ENCODE peak calls at places on chromosomes 5 and 9, in seven cellular contexts. W is hepatocyte, J is keratinocyte, R is SK-N-SH, O is GM12878, Z is GM23248, L is PC-9. C is an unnamed sample.

GRCh38 chr9:121233906-121234901 is 32.5 kb upstream of the RAB14 start:
- DNase-seq in R (no peak), O (no peak), L (peak; percentile 78), W (no peak), J (peak; percentile 57), Z (peak; percentile 65), C (peak; percentile 82)

GRCh38 chr9:137252555-137253506 is 1.7 kb downstream of the STPG3 start:
- DNase-seq in Z (no peak), L (peak; percentile 68), R (no peak), J (no peak), O (no peak), W (peak; percentile 68), C (no peak)

GRCh38 chr5:6448622-6449464 is at the start of gene UBE2QL1:
- DNase-seq in L (no peak), Z (peak; percentile 20), O (no peak), J (no peak), W (peak; percentile 30), R (peak; percentile 74), C (peak; percentile 6)

GRCh38 chr9:2602704-2603116 is 18.9 kb upstream of the VLDLR start:
- DNase-seq in L (peak; percentile 8), J (no peak), Z (peak; percentile 41), R (peak; percentile 14), O (peak; percentile 49), W (peak; percentile 15), C (no peak)

GRCh38 chr5:177194278-177194677 is 60.7 kb downstream of the NSD1 start:
- DNase-seq in R (no peak), Z (peak; percentile 93), J (peak; percentile 81), O (no peak), L (peak; percentile 72), W (peak; percentile 73), C (peak; percentile 88)

GRCh38 chr5:16464664-16465543 is 696 bp downstream of the ZNF622 start:
- DNase-seq in W (peak; percentile 25), Z (peak; percentile 63), J (no peak), R (no peak), L (no peak), O (no peak), C (peak; percentile 41)

GRCh38 chr5:65037845-65038815 is 269.4 kb downstream of the CWC27 start:
- DNase-seq in R (no peak), J (no peak), O (no peak), Z (peak; percentile 20), W (peak; percentile 50), L (no peak), C (no peak)

GRCh38 chr9:95101326-95101725 is 216.2 kb downstream of the FANCC start:
- DNase-seq in J (no peak), L (no peak), O (no peak), W (no peak), Z (no peak), R (no peak), C (no peak)

GRCh38 chr9:133280387-133280786 is 5.4 kb upstream of the ABO start:
- DNase-seq in R (no peak), J (no peak), O (no peak), Z (no peak), L (no peak), W (no peak), C (no peak)

GRCh38 chr9:36985061-36985768 is 48.9 kb downstream of the PAX5 start:
- DNase-seq in L (no peak), Z (no peak), W (no peak), J (no peak), R (no peak), O (no peak), C (no peak)

GRCh38 chr5:111962906-111963305 is 205.9 kb upstream of the NREP start:
- DNase-seq in J (no peak), W (no peak), L (no peak), O (no peak), Z (no peak), R (no peak), C (no peak)
- H3K4me2 ChIP-seq in J (no peak overlapping the region), W (no peak overlapping the region), L (no peak overlapping the region), O (no peak overlapping the region), Z (no peak overlapping the region), R (no peak overlapping the region), C (no peak overlapping the region)

GRCh38 chr9:88077071-88077617 is 61.1 kb downstream of the SPATA31C2 start:
- DNase-seq in L (no peak), R (no peak), J (no peak), Z (no peak), O (no peak), W (no peak), C (no peak)
- H3K4me2 ChIP-seq in L (peak overlapping the region; percentile 89), R (peak overlapping the region; percentile 95), J (no peak overlapping the region), Z (no peak overlapping the region), O (no peak overlapping the region), W (peak overlapping the region; percentile 98), C (peak overlapping the region; percentile 97)

GRCh38 chr9:128208386-128208785 is 5.2 kb downstream of the DNM1 start:
- DNase-seq in L (no peak), W (no peak), J (no peak), R (no peak), O (no peak), Z (no peak), C (no peak)

GRCh38 chr9:128208943-128209695 is 5.9 kb downstream of the DNM1 start:
- DNase-seq in L (no peak), R (no peak), J (no peak), O (no peak), Z (no peak), W (peak; percentile 3), C (no peak)

GRCh38 chr9:128214571-128215490 is 11.7 kb downstream of the DNM1 start:
- DNase-seq in O (no peak), R (peak; percentile 35), J (no peak), L (peak; percentile 53), Z (peak; percentile 51), W (peak; percentile 7), C (peak; percentile 36)

GRCh38 chr9:128213746-128214497 is 10.7 kb downstream of the DNM1 start:
- DNase-seq in O (no peak), R (no peak), L (no peak), W (no peak), J (no peak), Z (no peak), C (no peak)

DNA sequence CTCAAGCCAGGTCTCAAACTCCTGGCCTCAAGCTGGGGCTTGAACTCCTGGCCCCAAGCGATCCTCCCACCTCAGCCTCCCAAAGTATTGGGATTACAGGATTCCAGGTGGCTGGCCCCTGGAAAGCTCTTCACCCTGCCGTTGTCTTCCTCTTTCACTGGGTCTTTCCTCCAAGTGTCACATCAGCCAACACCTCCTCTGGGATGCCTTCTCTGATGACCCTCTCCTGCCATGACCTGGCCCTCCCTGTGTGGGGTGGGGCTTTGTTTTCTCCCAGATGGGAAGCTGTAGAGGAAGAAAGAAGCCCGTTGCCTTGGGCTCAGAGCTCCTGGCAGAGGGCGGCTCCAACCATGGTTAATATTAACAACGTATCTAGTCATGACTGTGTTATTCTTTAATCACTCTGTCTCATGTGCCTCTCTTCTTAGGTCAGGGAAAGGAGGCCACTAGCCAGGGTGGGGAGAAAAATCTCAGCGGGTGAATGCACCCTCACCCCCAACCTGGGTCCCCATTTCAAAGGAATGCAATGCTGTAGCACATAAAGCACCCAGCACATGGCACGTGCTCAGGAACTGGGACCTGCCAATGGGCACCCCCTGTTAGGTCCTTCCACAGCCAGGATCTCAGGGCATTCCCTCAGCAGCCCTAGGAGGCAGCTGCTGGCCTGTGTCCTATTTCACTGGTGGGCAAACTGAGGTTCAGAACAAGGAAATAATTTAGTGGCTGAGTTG is 8.5 kb downstream of the DNM1 start:
- DNase-seq in L (no peak), J (no peak), O (no peak), W (no peak), Z (peak; percentile 56), R (no peak), C (no peak)
- H3K4me2 ChIP-seq in L (no peak overlapping the region), J (no peak overlapping the region), O (no peak overlapping the region), W (peak overlapping the region; percentile 44), Z (no peak overlapping the region), R (no peak overlapping the region), C (no peak overlapping the region)

GRCh38 chr5:73780297-73781080 is 154.5 kb downstream of the ARHGEF28 start:
- DNase-seq in O (no peak), L (no peak), R (no peak), W (peak; percentile 51), Z (peak; percentile 38), J (no peak), C (no peak)
- H3K4me2 ChIP-seq in O (no peak overlapping the region), L (no peak overlapping the region), R (no peak overlapping the region), W (no peak overlapping the region), Z (no peak overlapping the region), J (no peak overlapping the region), C (no peak overlapping the region)

GRCh38 chr5:40626834-40627233 is 52.9 kb upstream of the PTGER4 start:
- DNase-seq in O (no peak), J (no peak), R (no peak), Z (no peak), L (no peak), W (no peak), C (no peak)

GRCh38 chr5:40630166-40630565 is 49.5 kb upstream of the PTGER4 start:
- DNase-seq in R (no peak), L (no peak), Z (no peak), O (no peak), J (no peak), W (no peak), C (no peak)

GRCh38 chr5:40631236-40631635 is 48.5 kb upstream of the PTGER4 start:
- DNase-seq in O (no peak), J (no peak), R (no peak), Z (no peak), W (no peak), L (no peak), C (no peak)

GRCh38 chr5:40627708-40628107 is 52.0 kb upstream of the PTGER4 start:
- DNase-seq in J (no peak), L (no peak), O (no peak), W (no peak), R (no peak), Z (peak; percentile 9), C (peak; percentile 50)

GRCh38 chr5:40628428-40628827 is 51.3 kb upstream of the PTGER4 start:
- DNase-seq in W (no peak), L (no peak), J (no peak), O (no peak), R (no peak), Z (no peak), C (no peak)
- H3K4me2 ChIP-seq in W (no peak overlapping the region), L (no peak overlapping the region), J (no peak overlapping the region), O (no peak overlapping the region), R (no peak overlapping the region), Z (no peak overlapping the region), C (no peak overlapping the region)

C was measured in fibroblast of lung.